ENCODE peak calls at places on chromosomes 5 and 9, in four cellular contexts. B is HS-5, Z is HT1080, O is adipocyte. C is an unnamed sample.

GRCh38 chr5:179803651-179804598 is 2.7 kb downstream of the MGAT4B start:
- DNase-seq in B (no peak), Z (peak), O (no peak), C (peak)

GRCh38 chr9:15509931-15510788 is 610 bp downstream of the PSIP1 start:
- DNase-seq in B (no peak), Z (no peak), O (peak), C (peak)

GRCh38 chr9:109319631-109320233 is 1.1 kb downstream of the EPB41L4B start:
- DNase-seq in B (no peak), Z (no peak), O (no peak), C (peak)

GRCh38 chr9:127077658-127077975 is 44.8 kb downstream of the ANGPTL2 start:
- DNase-seq in B (no peak), Z (no peak), O (no peak), C (no peak)

GRCh38 chr5:181151146-181151545 is 3.8 kb downstream of the OR2V2 start:
- DNase-seq in B (no peak), Z (peak), O (no peak), C (peak)

GRCh38 chr5:57833489-57833888 is 350.9 kb upstream of the ACTBL2 start:
- DNase-seq in B (no peak), Z (no peak), O (no peak), C (no peak)

GRCh38 chr9:123509646-123510045 is 153.6 kb downstream of the CRB2 start:
- DNase-seq in B (no peak), Z (no peak), O (no peak), C (no peak)

GRCh38 chr9:79224672-79225433 is 346.9 kb upstream of the TLE4 start:
- DNase-seq in B (peak), Z (peak), O (peak), C (peak)

GRCh38 chr5:146662229-146662628 is 146.2 kb upstream of the GPR151 start:
- DNase-seq in B (no peak), Z (peak), O (peak), C (no peak)

GRCh38 chr5:55226027-55226933 is 835 bp downstream of the MCIDAS start:
- DNase-seq in B (peak), Z (peak), O (peak), C (peak)

GRCh38 chr9:127848756-127849504 is 5.5 kb downstream of the ENG start:
- DNase-seq in B (no peak), Z (no peak), O (no peak), C (no peak)

GRCh38 chr9:75027187-75028107 is 646 bp downstream of the CARNMT1 start:
- DNase-seq in B (peak), Z (no peak), O (peak), C (peak)

GRCh38 chr9:106051573-106051972 is 357.2 kb downstream of the TMEM38B start:
- DNase-seq in B (no peak), Z (no peak), O (no peak), C (no peak)

GRCh38 chr5:55231476-55232193 is 1.8 kb downstream of the CCNO start:
- DNase-seq in B (no peak), Z (no peak), O (peak), C (peak)

GRCh38 chr5:111280282-111280901 is 56.2 kb downstream of the CAMK4 start:
- DNase-seq in B (no peak), Z (no peak), O (no peak), C (no peak)

GRCh38 chr5:95864456-95864855 is 41.9 kb upstream of the GLRX start:
- DNase-seq in B (no peak), Z (no peak), O (no peak), C (no peak)

GRCh38 chr9:9246726-9247125 is 1366.1 kb downstream of the PTPRD start:
- DNase-seq in B (no peak), Z (peak), O (no peak), C (no peak)

GRCh38 chr5:92676839-92677197 is 904.2 kb downstream of the NR2F1-AS1 start:
- DNase-seq in B (no peak), Z (no peak), O (no peak), C (no peak)

GRCh38 chr9:101995231-101995630 is 256.8 kb upstream of the GRIN3A start:
- DNase-seq in B (peak), Z (peak), O (no peak), C (peak)

GRCh38 chr9:100714372-100715099 is 136.7 kb downstream of the CAVIN4 start:
- DNase-seq in B (no peak), Z (peak), O (peak), C (peak)

GRCh38 chr5:76765249-76765648 is 49.3 kb downstream of the F2R start:
- DNase-seq in B (peak), Z (no peak), O (no peak), C (peak)

GRCh38 chr5:62477801-62478200 is 65.2 kb downstream of the IPO11 start:
- DNase-seq in B (no peak), Z (no peak), O (peak), C (peak)

GRCh38 chr5:56317923-56318561 is 84.9 kb upstream of the ANKRD55 start:
- DNase-seq in B (no peak), Z (no peak), O (no peak), C (no peak)

GRCh38 chr9:84773023-84773422 is 103.5 kb downstream of the NTRK2 start:
- DNase-seq in B (no peak), Z (no peak), O (no peak), C (peak)

GRCh38 chr5:158513490-158514301 is 586.0 kb downstream of the EBF1 start:
- DNase-seq in B (no peak), Z (no peak), O (no peak), C (peak)

C was measured in GM23248.